ENCODE peak calls at places on chromosomes 6 and 20, in five cellular contexts. One of them, this sample, is unnamed. For H3K4me1, the result is how much of the 10 kb centered on the place peaks cover.

GRCh38 chr6:5401845-5402738 is 140.8 kb downstream of the FARS2 start:
- DNase-seq in stomach: no peak
- DNase-seq in right lobe of liver: no peak
- DNase-seq in lung: no peak
- DNase-seq in A673: peak
- DNase-seq in this sample: no peak

GRCh38 chr20:21111416-21111815 is 5.3 kb upstream of the LINC00237 start:
- DNase-seq in stomach: no peak
- DNase-seq in right lobe of liver: no peak
- DNase-seq in lung: no peak
- DNase-seq in A673: no peak
- DNase-seq in this sample: no peak

GRCh38 chr6:127186889-127187288 is 68.4 kb downstream of the RSPO3 start:
- DNase-seq in stomach: peak
- DNase-seq in right lobe of liver: peak
- DNase-seq in lung: peak
- DNase-seq in A673: peak
- DNase-seq in this sample: peak

GRCh38 chr6:100719883-100720682 is 161.0 kb downstream of the ASCC3 start:
- DNase-seq in stomach: no peak
- DNase-seq in right lobe of liver: no peak
- DNase-seq in lung: no peak
- DNase-seq in A673: peak
- DNase-seq in this sample: no peak

GRCh38 chr6:108260126-108260808 is 573 bp downstream of the SNX3 start:
- DNase-seq in stomach: peak
- DNase-seq in right lobe of liver: peak
- DNase-seq in lung: no peak
- DNase-seq in A673: peak
- DNase-seq in this sample: peak

GRCh38 chr6:14695579-14695978 is 550.3 kb upstream of the JARID2 start:
- DNase-seq in stomach: no peak
- DNase-seq in right lobe of liver: no peak
- DNase-seq in lung: no peak
- DNase-seq in A673: no peak
- DNase-seq in this sample: no peak

GRCh38 chr6:108797951-108798671 is 50.1 kb upstream of the ARMC2 start:
- DNase-seq in stomach: peak
- DNase-seq in right lobe of liver: peak
- DNase-seq in lung: no peak
- DNase-seq in A673: no peak
- DNase-seq in this sample: no peak

GRCh38 chr20:14992961-14993360 is 655.5 kb upstream of the FLRT3 start:
- DNase-seq in stomach: no peak
- DNase-seq in right lobe of liver: no peak
- DNase-seq in lung: no peak
- DNase-seq in A673: no peak
- DNase-seq in this sample: no peak

GRCh38 chr6:14763139-14763538 is 482.7 kb upstream of the JARID2 start:
- DNase-seq in stomach: no peak
- DNase-seq in right lobe of liver: peak
- DNase-seq in lung: no peak
- DNase-seq in A673: peak
- DNase-seq in this sample: peak

GRCh38 chr6:80151641-80152040 is 45.2 kb downstream of the BCKDHB start:
- DNase-seq in stomach: no peak
- DNase-seq in right lobe of liver: no peak
- DNase-seq in lung: no peak
- DNase-seq in A673: no peak
- DNase-seq in this sample: no peak

GRCh38 chr6:57127763-57128162 is 37.8 kb downstream of the ZNF451 start:
- DNase-seq in stomach: no peak
- DNase-seq in right lobe of liver: no peak
- DNase-seq in lung: no peak
- DNase-seq in A673: no peak
- DNase-seq in this sample: no peak

GRCh38 chr6:125511809-125512341 is 210.1 kb upstream of the HDDC2 start:
- DNase-seq in stomach: no peak
- DNase-seq in right lobe of liver: no peak
- DNase-seq in lung: no peak
- DNase-seq in A673: peak
- DNase-seq in this sample: no peak

GRCh38 chr20:58619847-58620431 is 31.1 kb upstream of the STX16 start:
- DNase-seq in stomach: no peak
- DNase-seq in right lobe of liver: no peak
- DNase-seq in lung: no peak
- DNase-seq in A673: peak
- DNase-seq in this sample: no peak

GRCh38 chr20:50919567-50919966 is 11.7 kb downstream of the ADNP start:
- DNase-seq in stomach: peak
- DNase-seq in right lobe of liver: no peak
- DNase-seq in lung: peak
- DNase-seq in A673: peak
- DNase-seq in this sample: peak

GRCh38 chr6:31585531-31585930 is 546 bp upstream of the LST1 start:
- DNase-seq in stomach: no peak
- DNase-seq in right lobe of liver: no peak
- DNase-seq in lung: no peak
- DNase-seq in A673: peak
- DNase-seq in this sample: no peak

GRCh38 chr6:7391244-7391643 is 1.6 kb downstream of the RIOK1 start:
- DNase-seq in stomach: no peak
- DNase-seq in right lobe of liver: no peak
- DNase-seq in lung: no peak
- DNase-seq in A673: no peak
- DNase-seq in this sample: no peak
- H3K4me3 ChIP-seq in stomach: no peak
- H3K4me3 ChIP-seq in right lobe of liver: no peak
- H3K4me3 ChIP-seq in lung: no peak
- H3K4me3 ChIP-seq in A673: peak
- H3K4me3 ChIP-seq in this sample: no peak

GRCh38 chr6:154962751-154963150 is 32.4 kb upstream of the TIAM2 start:
- DNase-seq in stomach: no peak
- DNase-seq in right lobe of liver: no peak
- DNase-seq in lung: no peak
- DNase-seq in A673: no peak
- DNase-seq in this sample: no peak
- H3K4me1 ChIP-seq in stomach: under half
- H3K4me1 ChIP-seq in right lobe of liver: under half
- H3K4me1 ChIP-seq in lung: under half
- H3K4me1 ChIP-seq in A673: under half
- H3K4me1 ChIP-seq in this sample: under half

DNA sequence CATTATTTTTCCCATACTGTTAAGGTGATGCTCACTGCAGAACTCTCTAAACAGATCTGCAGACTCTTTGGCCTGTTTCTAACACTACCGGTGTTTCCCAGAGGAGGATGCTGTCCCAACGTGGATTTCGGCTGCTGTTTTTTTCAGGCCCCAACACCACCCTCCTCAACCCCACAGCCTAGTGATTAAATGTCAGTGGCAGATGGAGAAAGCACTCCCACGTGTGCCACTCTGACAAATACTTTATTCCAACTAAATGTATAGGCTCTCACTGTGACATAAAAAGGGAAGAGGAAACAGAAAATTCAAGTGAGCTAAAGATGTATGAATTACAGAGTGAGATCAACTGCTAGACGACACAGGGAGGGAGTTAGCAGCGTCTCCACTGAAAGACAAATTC is 3.6 kb downstream of the TBC1D20 start:
- DNase-seq in stomach: no peak
- DNase-seq in right lobe of liver: no peak
- DNase-seq in lung: no peak
- DNase-seq in A673: no peak
- DNase-seq in this sample: no peak
- H3K4me3 ChIP-seq in stomach: no peak
- H3K4me3 ChIP-seq in right lobe of liver: no peak
- H3K4me3 ChIP-seq in lung: no peak
- H3K4me3 ChIP-seq in A673: no peak
- H3K4me3 ChIP-seq in this sample: no peak

GRCh38 chr6:111781055-111781708 is 92.1 kb downstream of the FYN start:
- DNase-seq in stomach: no peak
- DNase-seq in right lobe of liver: no peak
- DNase-seq in lung: no peak
- DNase-seq in A673: no peak
- DNase-seq in this sample: no peak
- H3K4me1 ChIP-seq in stomach: under half
- H3K4me1 ChIP-seq in right lobe of liver: under half
- H3K4me1 ChIP-seq in lung: under half
- H3K4me1 ChIP-seq in A673: under half
- H3K4me1 ChIP-seq in this sample: under half

GRCh38 chr6:166659581-166659980 is 32.5 kb upstream of the RPS6KA2 start:
- DNase-seq in stomach: no peak
- DNase-seq in right lobe of liver: no peak
- DNase-seq in lung: no peak
- DNase-seq in A673: no peak
- DNase-seq in this sample: no peak
- H3K4me3 ChIP-seq in stomach: no peak
- H3K4me3 ChIP-seq in right lobe of liver: no peak
- H3K4me3 ChIP-seq in lung: no peak
- H3K4me3 ChIP-seq in A673: no peak
- H3K4me3 ChIP-seq in this sample: no peak

GRCh38 chr6:128690063-128690462 is 169.7 kb upstream of the PTPRK start:
- DNase-seq in stomach: no peak
- DNase-seq in right lobe of liver: no peak
- DNase-seq in lung: no peak
- DNase-seq in A673: no peak
- DNase-seq in this sample: no peak

GRCh38 chr6:128686084-128686483 is 165.7 kb upstream of the PTPRK start:
- DNase-seq in stomach: no peak
- DNase-seq in right lobe of liver: no peak
- DNase-seq in lung: no peak
- DNase-seq in A673: no peak
- DNase-seq in this sample: no peak
- H3K4me1 ChIP-seq in stomach: under half
- H3K4me1 ChIP-seq in right lobe of liver: under half
- H3K4me1 ChIP-seq in lung: under half
- H3K4me1 ChIP-seq in A673: under half
- H3K4me1 ChIP-seq in this sample: under half

GRCh38 chr20:46307139-46307998 is 929 bp downstream of the CDH22 start:
- DNase-seq in stomach: peak
- DNase-seq in right lobe of liver: peak
- DNase-seq in lung: peak
- DNase-seq in A673: peak
- DNase-seq in this sample: peak
- H3K4me3 ChIP-seq in stomach: peak
- H3K4me3 ChIP-seq in right lobe of liver: peak
- H3K4me3 ChIP-seq in lung: no peak
- H3K4me3 ChIP-seq in A673: peak
- H3K4me3 ChIP-seq in this sample: peak

GRCh38 chr6:3355011-3355357 is 96.2 kb downstream of the PSMG4 start:
- DNase-seq in stomach: no peak
- DNase-seq in right lobe of liver: no peak
- DNase-seq in lung: no peak
- DNase-seq in A673: no peak
- DNase-seq in this sample: no peak
- H3K4me1 ChIP-seq in stomach: under half
- H3K4me1 ChIP-seq in right lobe of liver: under half
- H3K4me1 ChIP-seq in lung: under half
- H3K4me1 ChIP-seq in A673: half or more
- H3K4me1 ChIP-seq in this sample: under half

GRCh38 chr6:70396163-70396562 is 17.1 kb upstream of the FAM135A start:
- DNase-seq in stomach: no peak
- DNase-seq in right lobe of liver: no peak
- DNase-seq in lung: no peak
- DNase-seq in A673: no peak
- DNase-seq in this sample: no peak
- H3K4me3 ChIP-seq in stomach: no peak
- H3K4me3 ChIP-seq in right lobe of liver: no peak
- H3K4me3 ChIP-seq in lung: no peak
- H3K4me3 ChIP-seq in A673: no peak
- H3K4me3 ChIP-seq in this sample: no peak